ENCODE peak calls at places on chromosomes 13 and 19, in eight cellular contexts. One of them, this sample, is unnamed.

GRCh38 chr13:104086759-104087158 is 1020.5 kb upstream of the SLC10A2 start:
- DNase-seq in HAP-1: no peak
- DNase-seq in NCI-H2029 treated with DMSO at 0.1 percent for 48 hours: no peak
- DNase-seq in activated CD8-positive, alpha-beta memory T cell treated with anti-CD3 and anti-CD28 coated beads, Interleukin-2, amount 50 U/mL, for 4 hours: no peak
- DNase-seq in NCI-H524: no peak
- DNase-seq in right cardiac atrium: no peak
- DNase-seq in upper lobe of right lung: no peak
- DNase-seq in NCI-H1436: no peak
- DNase-seq in this sample: no peak

GRCh38 chr19:1671716-1672037 is 19.3 kb upstream of the TCF3 start:
- DNase-seq in NCI-H524: peak
- DNase-seq in upper lobe of right lung: no peak
- DNase-seq in activated CD8-positive, alpha-beta memory T cell treated with anti-CD3 and anti-CD28 coated beads, Interleukin-2, amount 50 U/mL, for 4 hours: no peak
- DNase-seq in NCI-H1436: no peak
- DNase-seq in NCI-H2029 treated with DMSO at 0.1 percent for 48 hours: no peak
- DNase-seq in right cardiac atrium: no peak
- DNase-seq in HAP-1: peak
- DNase-seq in this sample: peak

GRCh38 chr19:18284710-18285430 is 3.4 kb upstream of the JUND start:
- DNase-seq in activated CD8-positive, alpha-beta memory T cell treated with anti-CD3 and anti-CD28 coated beads, Interleukin-2, amount 50 U/mL, for 4 hours: no peak
- DNase-seq in right cardiac atrium: no peak
- DNase-seq in NCI-H524: no peak
- DNase-seq in NCI-H2029 treated with DMSO at 0.1 percent for 48 hours: no peak
- DNase-seq in NCI-H1436: no peak
- DNase-seq in HAP-1: no peak
- DNase-seq in upper lobe of right lung: no peak
- DNase-seq in this sample: no peak

GRCh38 chr19:47120461-47120860 is 6.9 kb upstream of the ZC3H4 start:
- DNase-seq in activated CD8-positive, alpha-beta memory T cell treated with anti-CD3 and anti-CD28 coated beads, Interleukin-2, amount 50 U/mL, for 4 hours: no peak
- DNase-seq in upper lobe of right lung: no peak
- DNase-seq in NCI-H2029 treated with DMSO at 0.1 percent for 48 hours: no peak
- DNase-seq in NCI-H1436: no peak
- DNase-seq in NCI-H524: no peak
- DNase-seq in HAP-1: no peak
- DNase-seq in right cardiac atrium: no peak
- DNase-seq in this sample: no peak

GRCh38 chr13:28579334-28579733 is 79.6 kb upstream of the POMP start:
- DNase-seq in NCI-H1436: no peak
- DNase-seq in upper lobe of right lung: no peak
- DNase-seq in NCI-H2029 treated with DMSO at 0.1 percent for 48 hours: no peak
- DNase-seq in activated CD8-positive, alpha-beta memory T cell treated with anti-CD3 and anti-CD28 coated beads, Interleukin-2, amount 50 U/mL, for 4 hours: no peak
- DNase-seq in HAP-1: no peak
- DNase-seq in right cardiac atrium: no peak
- DNase-seq in NCI-H524: peak
- DNase-seq in this sample: no peak

GRCh38 chr13:93368296-93368695 is 141.7 kb downstream of the GPC6 start:
- DNase-seq in NCI-H2029 treated with DMSO at 0.1 percent for 48 hours: no peak
- DNase-seq in HAP-1: no peak
- DNase-seq in right cardiac atrium: no peak
- DNase-seq in NCI-H524: no peak
- DNase-seq in NCI-H1436: no peak
- DNase-seq in activated CD8-positive, alpha-beta memory T cell treated with anti-CD3 and anti-CD28 coated beads, Interleukin-2, amount 50 U/mL, for 4 hours: no peak
- DNase-seq in upper lobe of right lung: no peak
- DNase-seq in this sample: no peak

GRCh38 chr19:58428617-58429016 is 11.3 kb downstream of the ZNF132 start:
- DNase-seq in activated CD8-positive, alpha-beta memory T cell treated with anti-CD3 and anti-CD28 coated beads, Interleukin-2, amount 50 U/mL, for 4 hours: no peak
- DNase-seq in upper lobe of right lung: no peak
- DNase-seq in right cardiac atrium: no peak
- DNase-seq in HAP-1: no peak
- DNase-seq in NCI-H1436: no peak
- DNase-seq in NCI-H2029 treated with DMSO at 0.1 percent for 48 hours: no peak
- DNase-seq in NCI-H524: no peak
- DNase-seq in this sample: no peak

GRCh38 chr13:45447050-45447661 is 17.6 kb upstream of the COG3 start:
- DNase-seq in activated CD8-positive, alpha-beta memory T cell treated with anti-CD3 and anti-CD28 coated beads, Interleukin-2, amount 50 U/mL, for 4 hours: no peak
- DNase-seq in NCI-H524: no peak
- DNase-seq in HAP-1: no peak
- DNase-seq in upper lobe of right lung: no peak
- DNase-seq in NCI-H2029 treated with DMSO at 0.1 percent for 48 hours: no peak
- DNase-seq in NCI-H1436: no peak
- DNase-seq in right cardiac atrium: no peak
- DNase-seq in this sample: peak

GRCh38 chr19:2337329-2337707 is 8.8 kb downstream of the SPPL2B start:
- DNase-seq in HAP-1: peak
- DNase-seq in NCI-H524: peak
- DNase-seq in upper lobe of right lung: no peak
- DNase-seq in right cardiac atrium: no peak
- DNase-seq in activated CD8-positive, alpha-beta memory T cell treated with anti-CD3 and anti-CD28 coated beads, Interleukin-2, amount 50 U/mL, for 4 hours: no peak
- DNase-seq in NCI-H1436: no peak
- DNase-seq in NCI-H2029 treated with DMSO at 0.1 percent for 48 hours: no peak
- DNase-seq in this sample: peak

GRCh38 chr13:110560606-110561334 is 752 bp downstream of the RAB20 start:
- DNase-seq in NCI-H1436: no peak
- DNase-seq in right cardiac atrium: peak
- DNase-seq in HAP-1: peak
- DNase-seq in NCI-H2029 treated with DMSO at 0.1 percent for 48 hours: no peak
- DNase-seq in activated CD8-positive, alpha-beta memory T cell treated with anti-CD3 and anti-CD28 coated beads, Interleukin-2, amount 50 U/mL, for 4 hours: no peak
- DNase-seq in NCI-H524: peak
- DNase-seq in upper lobe of right lung: no peak
- DNase-seq in this sample: no peak

GRCh38 chr13:33611016-33611805 is 206.7 kb upstream of the RFC3 start:
- DNase-seq in HAP-1: peak
- DNase-seq in upper lobe of right lung: no peak
- DNase-seq in NCI-H2029 treated with DMSO at 0.1 percent for 48 hours: peak
- DNase-seq in NCI-H1436: no peak
- DNase-seq in NCI-H524: no peak
- DNase-seq in right cardiac atrium: peak
- DNase-seq in activated CD8-positive, alpha-beta memory T cell treated with anti-CD3 and anti-CD28 coated beads, Interleukin-2, amount 50 U/mL, for 4 hours: no peak
- DNase-seq in this sample: no peak

GRCh38 chr19:48844472-48844871 is 8.2 kb upstream of the HSD17B14 start:
- DNase-seq in HAP-1: peak
- DNase-seq in upper lobe of right lung: no peak
- DNase-seq in NCI-H524: peak
- DNase-seq in right cardiac atrium: no peak
- DNase-seq in activated CD8-positive, alpha-beta memory T cell treated with anti-CD3 and anti-CD28 coated beads, Interleukin-2, amount 50 U/mL, for 4 hours: no peak
- DNase-seq in NCI-H2029 treated with DMSO at 0.1 percent for 48 hours: no peak
- DNase-seq in NCI-H1436: no peak
- DNase-seq in this sample: no peak

GRCh38 chr19:44839272-44839671 is 6.8 kb upstream of the NECTIN2 start:
- DNase-seq in HAP-1: no peak
- DNase-seq in NCI-H1436: no peak
- DNase-seq in NCI-H2029 treated with DMSO at 0.1 percent for 48 hours: no peak
- DNase-seq in right cardiac atrium: no peak
- DNase-seq in upper lobe of right lung: no peak
- DNase-seq in NCI-H524: no peak
- DNase-seq in activated CD8-positive, alpha-beta memory T cell treated with anti-CD3 and anti-CD28 coated beads, Interleukin-2, amount 50 U/mL, for 4 hours: no peak
- DNase-seq in this sample: no peak

GRCh38 chr13:27442071-27442647 is 8.2 kb downstream of the MTIF3 start:
- DNase-seq in NCI-H524: no peak
- DNase-seq in activated CD8-positive, alpha-beta memory T cell treated with anti-CD3 and anti-CD28 coated beads, Interleukin-2, amount 50 U/mL, for 4 hours: no peak
- DNase-seq in right cardiac atrium: no peak
- DNase-seq in NCI-H1436: no peak
- DNase-seq in NCI-H2029 treated with DMSO at 0.1 percent for 48 hours: no peak
- DNase-seq in HAP-1: no peak
- DNase-seq in upper lobe of right lung: no peak
- DNase-seq in this sample: no peak